ENCODE peak calls at places on chromosomes 7 and 10, in nine cellular contexts. Y is heart left ventricle, Z is WERI-Rb-1, H is stomach, B is lower lobe of right lung, V is cardiac muscle cell, F is tibial artery, A is mesenchymal stem cell, R is psoas muscle. D is an unnamed sample. For H3K36me3, the result is how much of the 10 kb centered on the place peaks cover.

GRCh38 chr7:50304158-50304910 is at the start of gene IKZF1:
- DNase-seq in Y (peak), Z (peak), H (peak), B (peak), V (peak), F (peak), A (peak), R (peak), D (no peak)

GRCh38 chr7:133754718-133755117 is 372.4 kb upstream of the LRGUK start:
- DNase-seq in Y (no peak), Z (no peak), H (no peak), B (no peak), V (no peak), F (no peak), A (peak), R (no peak), D (no peak)

GRCh38 chr10:50331486-50331885 is 80.2 kb upstream of the ASAH2 start:
- DNase-seq in Y (no peak), Z (no peak), H (no peak), B (no peak), V (no peak), F (no peak), A (no peak), R (no peak), D (no peak)

GRCh38 chr10:82867056-82867455 is 992.1 kb downstream of the NRG3 start:
- DNase-seq in Y (no peak), Z (no peak), H (no peak), B (no peak), V (no peak), F (no peak), A (no peak), R (no peak), D (peak)

GRCh38 chr7:138835087-138835486 is 37.1 kb upstream of the ATP6V0A4 start:
- DNase-seq in Y (no peak), Z (no peak), H (no peak), B (no peak), V (no peak), F (no peak), A (no peak), R (no peak), D (no peak)

GRCh38 chr7:34034728-34035127 is 129.4 kb downstream of the BMPER start:
- DNase-seq in Y (no peak), Z (peak), H (no peak), B (no peak), V (no peak), F (no peak), A (no peak), R (no peak), D (no peak)

GRCh38 chr7:130008941-130009847 is 42.0 kb downstream of the ZC3HC1 start:
- DNase-seq in Y (no peak), Z (no peak), H (peak), B (peak), V (no peak), F (no peak), A (peak), R (no peak), D (peak)

GRCh38 chr7:15784694-15785030 is 98.2 kb upstream of the MEOX2 start:
- DNase-seq in Y (no peak), Z (no peak), H (no peak), B (no peak), V (no peak), F (no peak), A (no peak), R (no peak), D (no peak)

GRCh38 chr7:128035712-128036111 is 4.5 kb upstream of the LRRC4 start:
- DNase-seq in Y (no peak), Z (peak), H (no peak), B (no peak), V (no peak), F (no peak), A (no peak), R (no peak), D (no peak)

GRCh38 chr7:155336812-155337602 is 39.3 kb downstream of the INSIG1 start:
- DNase-seq in Y (no peak), Z (peak), H (no peak), B (no peak), V (no peak), F (no peak), A (no peak), R (no peak), D (no peak)

GRCh38 chr7:1914321-1914720 is 244.2 kb downstream of the ELFN1 start:
- DNase-seq in Y (peak), Z (no peak), H (no peak), B (peak), V (no peak), F (no peak), A (no peak), R (peak), D (no peak)

GRCh38 chr7:66952343-66953043 is 31.5 kb downstream of the TMEM248 start:
- DNase-seq in Y (no peak), Z (no peak), H (no peak), B (no peak), V (no peak), F (no peak), A (peak), R (no peak), D (peak)

DNA sequence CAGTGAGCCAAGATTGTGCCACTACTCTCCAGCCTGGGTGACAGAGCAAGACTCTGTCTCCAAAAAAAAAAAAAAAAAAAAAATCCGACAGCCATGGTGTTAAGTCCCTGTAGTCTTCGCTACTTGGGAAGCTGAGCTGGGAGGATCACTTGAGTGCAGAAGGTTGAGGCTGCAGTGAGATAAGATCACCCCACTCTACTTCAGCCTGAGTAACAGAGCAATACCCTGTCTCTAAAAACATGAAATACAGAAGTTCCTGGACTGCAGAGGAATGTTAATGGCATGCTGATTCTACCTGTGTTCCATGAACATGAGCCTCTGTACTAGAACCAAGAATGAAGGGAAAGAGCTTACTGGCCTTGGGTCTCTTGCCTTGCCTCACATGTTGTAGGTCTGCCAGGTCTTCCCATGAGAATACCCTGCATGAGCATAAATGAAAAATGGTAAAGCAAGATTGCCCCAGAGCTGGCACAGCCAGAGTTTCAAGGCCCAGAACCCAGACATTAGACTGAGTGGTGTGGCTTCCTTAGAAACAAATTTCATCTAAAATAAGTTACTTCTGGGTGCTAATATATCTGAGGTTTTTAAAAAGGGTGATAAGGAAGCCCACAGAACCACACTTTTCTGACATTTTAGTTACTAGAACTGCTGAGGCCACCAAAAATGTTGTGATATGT is 8.6 kb downstream of the YAE1 start:
- DNase-seq in Y (no peak), Z (no peak), H (no peak), B (no peak), V (no peak), F (no peak), A (no peak), R (no peak), D (no peak)
- H3K36me3 ChIP-seq in Y (half or more), Z (under half), H (under half), B (under half), V (under half), F (under half), A (half or more), R (under half), D (under half)

GRCh38 chr10:122494173-122494820 is 32.9 kb downstream of the HTRA1 start:
- DNase-seq in Y (no peak), Z (no peak), H (no peak), B (peak), V (no peak), F (no peak), A (no peak), R (no peak), D (no peak)
- H3K36me3 ChIP-seq in Y (under half), Z (under half), H (under half), B (under half), V (under half), F (under half), A (half or more), R (under half), D (under half)

GRCh38 chr7:107551936-107552335 is 11.8 kb downstream of the COG5 start:
- DNase-seq in Y (no peak), Z (no peak), H (no peak), B (no peak), V (no peak), F (no peak), A (no peak), R (no peak), D (peak)
- H3K36me3 ChIP-seq in Y (half or more), Z (under half), H (half or more), B (under half), V (under half), F (under half), A (half or more), R (under half), D (under half)

DNA sequence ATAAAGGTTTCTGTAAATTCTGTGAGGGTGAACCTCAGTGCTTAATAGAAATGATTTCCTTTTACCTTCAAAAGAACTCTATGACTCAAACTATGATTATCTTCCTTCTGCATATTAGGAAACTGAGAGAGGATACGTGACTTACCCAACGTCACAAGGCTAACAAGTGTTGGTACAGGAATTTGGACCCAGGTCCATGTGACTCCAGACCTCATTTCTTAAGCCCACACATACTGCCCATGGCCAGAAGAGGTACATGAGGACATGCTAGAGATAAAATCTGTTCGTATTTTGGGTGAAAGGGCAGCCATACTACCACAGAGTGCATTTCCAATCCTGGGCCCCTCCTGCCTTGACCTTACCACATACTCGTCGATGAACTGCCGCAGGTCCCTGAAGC is 61.5 kb upstream of the TM9SF3 start:
- DNase-seq in Y (no peak), Z (no peak), H (no peak), B (no peak), V (no peak), F (no peak), A (no peak), R (no peak), D (no peak)
- H3K36me3 ChIP-seq in Y (under half), Z (under half), H (under half), B (under half), V (under half), F (under half), A (under half), R (under half), D (under half)

DNA sequence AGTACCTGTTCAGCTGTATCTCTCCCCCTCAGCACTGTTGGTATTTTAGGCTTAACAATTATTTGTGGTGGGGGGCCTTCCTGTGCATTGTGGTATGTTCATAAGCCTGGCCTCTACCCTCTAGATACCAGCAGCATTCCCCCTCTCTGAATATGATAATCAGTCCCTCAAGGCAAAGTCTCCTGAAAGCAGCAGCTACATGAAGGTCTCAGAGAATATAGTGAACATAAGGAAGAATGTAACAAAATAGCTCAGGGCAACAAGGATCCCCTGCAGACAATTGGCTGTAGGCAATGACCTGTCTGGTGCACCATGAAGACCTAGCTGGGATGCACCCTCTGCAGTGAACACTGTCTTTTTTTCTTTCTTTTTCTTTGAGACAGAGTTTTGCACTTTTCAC is 86.4 kb downstream of the CTBP2 start:
- DNase-seq in Y (no peak), Z (no peak), H (no peak), B (no peak), V (no peak), F (no peak), A (no peak), R (no peak), D (no peak)
- H3K36me3 ChIP-seq in Y (under half), Z (under half), H (half or more), B (under half), V (under half), F (under half), A (under half), R (under half), D (under half)

DNA sequence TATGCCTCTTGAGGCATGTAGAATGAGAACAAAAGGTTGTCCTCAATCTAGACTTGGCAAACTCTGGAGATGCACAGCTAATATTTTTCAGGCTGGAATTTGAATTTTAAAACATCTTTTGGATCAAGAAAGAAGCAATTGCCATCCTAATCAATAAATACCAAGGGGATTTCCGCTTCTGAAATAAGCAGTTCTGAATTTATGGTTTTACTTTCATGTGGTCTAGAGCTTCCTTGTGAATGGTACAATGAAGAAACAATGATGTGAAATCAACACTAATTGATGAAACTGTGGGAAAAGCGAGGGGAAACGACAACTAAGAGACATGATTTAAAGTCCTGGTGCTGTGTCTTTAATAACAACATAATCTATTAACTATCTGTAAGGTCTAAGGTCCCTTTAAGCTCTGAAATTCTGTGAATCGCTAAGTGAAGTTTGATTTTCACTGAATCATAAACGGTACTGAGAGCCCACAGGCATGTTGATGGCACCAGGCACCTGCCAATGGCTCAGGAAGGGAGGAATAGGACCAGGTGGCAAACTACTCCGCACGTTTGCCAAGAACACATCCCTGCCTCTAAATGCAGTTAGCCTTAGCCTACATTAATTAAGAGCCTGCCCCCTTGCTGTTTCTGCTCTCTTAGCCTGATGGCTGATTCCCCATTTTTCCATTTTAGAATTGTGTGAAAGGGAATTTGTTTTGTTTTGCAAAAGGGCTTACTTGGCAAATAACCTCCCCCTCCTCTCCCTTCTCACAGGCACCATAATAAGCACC is 1202.9 kb downstream of the SORCS3 start:
- DNase-seq in Y (no peak), Z (no peak), H (no peak), B (no peak), V (no peak), F (no peak), A (no peak), R (no peak), D (no peak)
- H3K36me3 ChIP-seq in Y (under half), Z (under half), H (under half), B (under half), V (under half), F (under half), A (under half), R (under half), D (under half)

DNA sequence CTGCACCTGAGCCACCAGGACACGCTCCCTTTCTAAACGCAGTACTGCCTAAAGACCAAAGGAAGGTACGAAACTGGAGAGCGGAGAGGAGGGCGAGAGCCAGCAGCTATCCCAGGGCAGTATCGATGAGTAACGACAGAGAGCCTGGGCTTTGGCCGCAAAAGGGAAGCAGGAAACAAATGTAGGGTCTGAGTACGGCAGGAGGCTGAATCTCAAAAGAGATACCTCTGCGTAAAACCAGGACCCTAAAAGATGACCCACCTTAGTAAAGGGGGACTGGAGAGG is 20.4 kb downstream of the PARP12 start:
- DNase-seq in Y (no peak), Z (no peak), H (no peak), B (no peak), V (no peak), F (no peak), A (no peak), R (no peak), D (no peak)
- H3K36me3 ChIP-seq in Y (half or more), Z (under half), H (half or more), B (half or more), V (under half), F (under half), A (half or more), R (under half), D (under half)